ENCODE peak calls at places on chromosomes 6 and 20, in nine cellular contexts. E, W, L, R, V, B, F, T and I are unnamed samples.

GRCh38 chr6:149897855-149898744 is at the start of gene RAET1E:
- DNase-seq in E (no peak), W (no peak), L (no peak), R (peak), V (no peak), B (no peak), F (no peak), T (peak), I (no peak)

GRCh38 chr6:110683236-110683635 is 132.0 kb downstream of the CDK19 start:
- DNase-seq in E (no peak), W (no peak), L (no peak), R (no peak), V (no peak), B (no peak), F (no peak), T (no peak), I (no peak)

GRCh38 chr6:127291495-127291894 is 24.8 kb downstream of the RNF146 start:
- DNase-seq in E (no peak), W (no peak), L (no peak), R (no peak), V (no peak), B (no peak), F (peak), T (no peak), I (no peak)

GRCh38 chr20:44016525-44016924 is 101.9 kb downstream of the TOX2 start:
- DNase-seq in E (no peak), W (no peak), L (no peak), R (no peak), V (no peak), B (no peak), F (no peak), T (no peak), I (no peak)

GRCh38 chr6:73579851-73580246 is 59.0 kb upstream of the EEF1A1 start:
- DNase-seq in E (peak), W (peak), L (peak), R (no peak), V (peak), B (no peak), F (no peak), T (no peak), I (no peak)

GRCh38 chr6:125841356-125842090 is 50.8 kb downstream of the NCOA7 start:
- DNase-seq in E (no peak), W (no peak), L (no peak), R (no peak), V (no peak), B (no peak), F (no peak), T (no peak), I (no peak)

GRCh38 chr20:6169251-6169650 is 46.4 kb upstream of the FERMT1 start:
- DNase-seq in E (no peak), W (no peak), L (peak), R (no peak), V (peak), B (no peak), F (no peak), T (no peak), I (no peak)

GRCh38 chr6:25301358-25301757 is 22.2 kb downstream of the CARMIL1 start:
- DNase-seq in E (no peak), W (no peak), L (peak), R (no peak), V (no peak), B (no peak), F (no peak), T (peak), I (no peak)

GRCh38 chr20:43584448-43585138 is 6.1 kb upstream of the IFT52 start:
- DNase-seq in E (no peak), W (no peak), L (no peak), R (no peak), V (peak), B (no peak), F (no peak), T (no peak), I (no peak)

GRCh38 chr20:44209691-44210421 is 715 bp downstream of the OSER1 start:
- DNase-seq in E (no peak), W (no peak), L (peak), R (peak), V (peak), B (peak), F (no peak), T (peak), I (peak)

GRCh38 chr6:130467595-130467994 is 101.8 kb downstream of the TMEM200A start:
- DNase-seq in E (no peak), W (no peak), L (no peak), R (no peak), V (no peak), B (no peak), F (no peak), T (no peak), I (no peak)

GRCh38 chr6:144936764-144937163 is 651.6 kb downstream of the UTRN start:
- DNase-seq in E (no peak), W (no peak), L (no peak), R (no peak), V (peak), B (no peak), F (no peak), T (no peak), I (no peak)

GRCh38 chr6:38460216-38460615 is 179.5 kb downstream of the BTBD9 start:
- DNase-seq in E (no peak), W (no peak), L (no peak), R (no peak), V (peak), B (no peak), F (no peak), T (no peak), I (no peak)

GRCh38 chr6:124002377-124003081 is 198.9 kb downstream of the NKAIN2 start:
- DNase-seq in E (no peak), W (no peak), L (peak), R (no peak), V (peak), B (no peak), F (no peak), T (no peak), I (no peak)

GRCh38 chr6:19463250-19463649 is 373.9 kb upstream of the ID4 start:
- DNase-seq in E (no peak), W (no peak), L (no peak), R (no peak), V (no peak), B (no peak), F (no peak), T (no peak), I (no peak)

GRCh38 chr6:30007132-30007764 is 53.8 kb upstream of the POLR1H start:
- DNase-seq in E (no peak), W (no peak), L (no peak), R (peak), V (no peak), B (no peak), F (peak), T (no peak), I (peak)

GRCh38 chr6:148523051-148523450 is 180.4 kb downstream of the SASH1 start:
- DNase-seq in E (no peak), W (no peak), L (no peak), R (no peak), V (peak), B (no peak), F (no peak), T (no peak), I (no peak)

GRCh38 chr6:43723737-43724295 is 36.2 kb upstream of the MRPS18A start:
- DNase-seq in E (peak), W (peak), L (peak), R (peak), V (peak), B (peak), F (peak), T (peak), I (peak)

GRCh38 chr6:4565301-4566250 is 210.6 kb upstream of the CDYL start:
- DNase-seq in E (no peak), W (no peak), L (no peak), R (no peak), V (no peak), B (no peak), F (no peak), T (no peak), I (no peak)

GRCh38 chr6:35474129-35474977 is 6.2 kb downstream of the RPL10A start:
- DNase-seq in E (no peak), W (no peak), L (no peak), R (no peak), V (no peak), B (no peak), F (no peak), T (no peak), I (no peak)

GRCh38 chr6:11258260-11259237 is 26.1 kb upstream of the NEDD9 start:
- DNase-seq in E (no peak), W (no peak), L (peak), R (no peak), V (peak), B (no peak), F (no peak), T (no peak), I (peak)

GRCh38 chr6:151992091-151992490 is 184.6 kb downstream of the ESR1 start:
- DNase-seq in E (no peak), W (no peak), L (no peak), R (no peak), V (no peak), B (no peak), F (no peak), T (no peak), I (no peak)

GRCh38 chr6:157020398-157021266 is 243.5 kb downstream of the ARID1B start:
- DNase-seq in E (no peak), W (peak), L (peak), R (peak), V (peak), B (no peak), F (peak), T (peak), I (peak)

GRCh38 chr6:109644131-109644530 is 46.9 kb downstream of the AK9 start:
- DNase-seq in E (no peak), W (no peak), L (peak), R (no peak), V (no peak), B (no peak), F (no peak), T (no peak), I (no peak)
- TF ChIP-seq CTCF in E (no peak), W (no peak), L (no peak), R (no peak), V (no peak), B (no peak), F (no peak), T (no peak), I (no peak)

DNA sequence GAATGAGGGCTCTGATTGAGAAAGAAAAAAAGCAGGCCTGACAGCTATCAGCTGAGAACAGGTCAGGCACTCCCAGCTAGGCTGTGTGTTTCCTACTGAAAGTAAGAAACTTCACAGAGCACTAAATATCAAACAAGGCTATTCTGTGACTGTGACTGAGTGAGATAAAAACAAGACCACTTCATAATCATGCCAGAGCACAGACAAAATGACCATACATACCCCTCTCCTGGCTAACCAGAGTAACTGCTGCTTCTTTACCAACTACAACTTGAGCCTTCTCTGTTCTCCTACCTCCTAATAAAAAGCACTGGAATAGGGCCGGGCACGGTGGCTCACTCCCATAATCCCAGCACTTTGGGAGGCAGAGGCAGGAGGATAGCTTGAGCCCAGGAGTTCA is 6.8 kb upstream of the BTN1A1 start:
- DNase-seq in E (peak), W (no peak), L (peak), R (no peak), V (no peak), B (no peak), F (peak), T (peak), I (no peak)
- TF ChIP-seq CTCF in E (peak), W (no peak), L (peak), R (peak), V (no peak), B (peak), F (peak), T (peak), I (peak)

DNA sequence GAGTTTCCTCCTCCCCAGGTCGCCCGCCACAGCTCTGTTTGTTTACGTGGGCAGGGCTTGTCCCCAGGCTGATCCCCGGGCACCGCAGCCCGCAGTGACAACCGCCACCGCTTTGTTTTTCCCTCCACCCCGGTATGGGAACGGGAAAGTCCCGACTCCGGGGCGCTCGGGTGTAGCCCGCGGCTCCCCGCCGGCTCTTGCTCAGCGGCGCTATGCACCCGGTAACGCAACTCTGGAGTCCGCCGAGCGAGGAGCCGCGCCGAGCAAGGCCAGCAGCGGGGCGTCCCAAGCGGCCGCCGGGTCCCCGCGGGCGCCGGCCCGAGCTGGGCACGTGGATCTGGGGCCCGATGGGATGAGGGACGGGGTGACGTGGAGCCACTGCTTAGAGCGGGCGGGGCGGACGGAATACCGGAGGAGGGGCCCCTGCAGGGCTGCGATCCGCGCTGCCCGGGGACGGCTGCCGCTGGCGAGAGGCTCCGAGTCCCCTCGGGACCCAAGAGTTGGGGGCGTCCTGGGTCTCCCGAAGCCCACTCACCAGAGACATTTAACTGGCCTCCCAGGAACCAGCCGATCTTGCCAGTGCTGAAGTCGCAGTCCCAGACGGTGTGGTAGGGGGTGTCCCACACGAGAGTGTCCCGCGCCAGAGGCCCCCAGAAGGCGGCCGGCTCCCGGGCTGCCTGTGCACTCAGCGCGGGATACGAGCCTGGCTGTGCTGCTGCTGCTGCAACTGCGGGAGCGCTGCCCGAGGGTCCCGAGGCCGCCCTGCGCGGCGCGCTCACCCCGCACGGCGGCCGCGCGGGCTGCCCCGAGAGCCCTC is 497 bp downstream of the ACSS1 start:
- DNase-seq in E (peak), W (peak), L (peak), R (peak), V (no peak), B (peak), F (peak), T (no peak), I (peak)
- TF ChIP-seq CTCF in E (no peak), W (no peak), L (no peak), R (no peak), V (no peak), B (no peak), F (no peak), T (no peak), I (no peak)

DNA sequence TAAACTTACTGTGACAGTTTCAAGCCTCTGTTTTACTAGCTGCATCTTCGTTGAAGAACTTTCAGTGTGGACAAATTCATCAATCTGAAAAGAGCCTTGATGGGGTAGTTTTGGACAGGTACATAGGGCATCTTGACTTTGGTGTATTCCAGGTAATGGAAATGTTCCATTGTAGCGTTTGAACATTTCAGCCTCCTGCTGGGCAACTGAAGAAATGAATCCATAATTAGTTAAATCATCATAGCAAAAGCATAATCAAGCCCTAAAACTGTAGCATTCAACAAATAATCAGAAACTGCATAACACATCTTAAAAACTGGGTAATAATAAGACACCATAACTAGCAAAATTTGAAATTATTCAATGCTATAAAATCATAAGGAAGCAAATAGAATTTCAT is 86.2 kb downstream of the AHI1 start:
- DNase-seq in E (peak), W (no peak), L (no peak), R (no peak), V (no peak), B (no peak), F (no peak), T (peak), I (no peak)
- TF ChIP-seq CTCF in E (peak), W (no peak), L (peak), R (peak), V (peak), B (peak), F (no peak), T (peak), I (peak)